ENCODE peak calls at places on chromosome 20, in nine cellular contexts. V is Peyer's patch, F is adipocyte, C is fibroblast of pulmonary artery, I is sigmoid colon, O is heart left ventricle, P is cardiac fibroblast, K is kidney, T is fibroblast of lung. Z is an unnamed sample.

GRCh38 chr20:36855241-36855657 is 20.7 kb upstream of the TLDC2 start:
- DNase-seq in F (no peak), K (no peak), I (no peak), O (no peak), P (no peak), T (no peak), C (no peak), V (no peak), Z (no peak)

GRCh38 chr20:47133809-47134456 is 222.6 kb downstream of the ZMYND8 start:
- DNase-seq in I (peak), K (no peak), P (peak), O (no peak), C (peak), V (no peak), T (peak), F (peak), Z (peak)

GRCh38 chr20:61738601-61739069 is 327.0 kb downstream of the TAF4 start:
- DNase-seq in V (no peak), C (no peak), P (no peak), O (no peak), I (no peak), T (no peak), F (no peak), K (peak), Z (no peak)

GRCh38 chr20:57787151-57787968 is 77.5 kb upstream of the PMEPA1 start:
- DNase-seq in P (no peak), V (no peak), O (no peak), K (no peak), I (peak), T (no peak), C (no peak), F (no peak), Z (no peak)

GRCh38 chr20:3430376-3431069 is 23.1 kb upstream of the DNAAF9 start:
- DNase-seq in K (no peak), I (no peak), C (no peak), P (no peak), F (no peak), O (no peak), T (peak), V (peak), Z (no peak)

GRCh38 chr20:2762578-2763131 is 37.8 kb downstream of the CPXM1 start:
- DNase-seq in P (no peak), F (no peak), C (no peak), K (no peak), T (no peak), I (no peak), V (no peak), O (no peak), Z (no peak)

GRCh38 chr20:10861086-10861485 is 187.3 kb upstream of the JAG1 start:
- DNase-seq in T (peak), I (no peak), K (no peak), P (peak), V (no peak), F (peak), C (peak), O (no peak), Z (peak)

GRCh38 chr20:4730782-4731181 is 9.1 kb downstream of the PRND start:
- DNase-seq in C (peak), O (no peak), K (no peak), F (peak), I (no peak), P (peak), V (no peak), T (no peak), Z (no peak)

GRCh38 chr20:36259177-36259835 is 23.0 kb downstream of the AAR2 start:
- DNase-seq in O (no peak), C (no peak), P (no peak), V (no peak), I (peak), K (no peak), T (no peak), F (no peak), Z (no peak)

GRCh38 chr20:50165687-50166554 is 12.4 kb upstream of the PEDS1 start:
- DNase-seq in C (peak), T (peak), V (peak), I (peak), K (peak), P (peak), F (peak), O (peak), Z (peak)

GRCh38 chr20:3932277-3933073 is 43.3 kb downstream of the PANK2 start:
- DNase-seq in K (no peak), P (peak), V (no peak), F (no peak), C (no peak), O (no peak), I (no peak), T (no peak), Z (peak)

GRCh38 chr20:47785321-47785899 is at the start of gene SULF2:
- DNase-seq in K (peak), O (peak), I (no peak), C (peak), F (peak), P (no peak), T (peak), V (peak), Z (no peak)

GRCh38 chr20:7601431-7601830 is 338.8 kb downstream of the HAO1 start:
- DNase-seq in P (no peak), F (no peak), V (no peak), C (no peak), O (no peak), T (no peak), I (no peak), K (no peak), Z (no peak)

GRCh38 chr20:8320306-8320705 is 188.2 kb downstream of the PLCB1 start:
- DNase-seq in V (no peak), C (no peak), O (no peak), K (no peak), I (no peak), P (no peak), T (no peak), F (no peak), Z (no peak)

GRCh38 chr20:3701061-3701998 is 11.1 kb downstream of the SIGLEC1 start:
- DNase-seq in V (no peak), I (no peak), K (peak), O (peak), P (no peak), C (no peak), F (no peak), T (no peak), Z (no peak)

DNA sequence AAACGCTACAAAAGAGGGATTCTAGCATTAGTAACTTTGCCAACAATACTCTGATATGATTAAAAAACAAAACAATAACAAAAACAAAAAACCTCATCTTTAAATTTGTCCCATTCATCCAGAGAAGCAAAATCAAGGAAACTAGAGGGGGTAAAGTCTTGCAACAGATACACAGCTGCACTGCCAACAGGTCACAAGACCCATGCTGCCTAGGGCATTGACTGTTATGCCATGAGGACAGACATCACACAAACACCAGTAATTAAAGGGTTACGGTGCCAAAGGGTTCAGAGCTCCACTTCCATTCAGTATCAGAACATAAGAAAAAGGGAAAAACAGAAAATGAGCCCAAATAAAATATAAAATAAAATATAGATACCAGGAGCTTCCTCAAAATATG is 1.6 kb downstream of the TBC1D20 start:
- DNase-seq in C (peak), K (no peak), F (peak), T (peak), P (peak), I (no peak), O (no peak), V (no peak), Z (peak)
- H3K4me3 ChIP-seq in C (peak), K (peak), F (peak), T (peak), P (peak), I (no peak), O (peak), V (peak), Z (peak)

GRCh38 chr20:21046413-21047070 is 59.6 kb downstream of the LINC00237 start:
- DNase-seq in V (no peak), I (no peak), O (no peak), K (no peak), F (no peak), P (no peak), T (no peak), C (no peak), Z (no peak)
- H3K4me3 ChIP-seq in V (no peak), I (no peak), O (no peak), K (no peak), F (no peak), P (no peak), T (no peak), C (no peak), Z (no peak)

DNA sequence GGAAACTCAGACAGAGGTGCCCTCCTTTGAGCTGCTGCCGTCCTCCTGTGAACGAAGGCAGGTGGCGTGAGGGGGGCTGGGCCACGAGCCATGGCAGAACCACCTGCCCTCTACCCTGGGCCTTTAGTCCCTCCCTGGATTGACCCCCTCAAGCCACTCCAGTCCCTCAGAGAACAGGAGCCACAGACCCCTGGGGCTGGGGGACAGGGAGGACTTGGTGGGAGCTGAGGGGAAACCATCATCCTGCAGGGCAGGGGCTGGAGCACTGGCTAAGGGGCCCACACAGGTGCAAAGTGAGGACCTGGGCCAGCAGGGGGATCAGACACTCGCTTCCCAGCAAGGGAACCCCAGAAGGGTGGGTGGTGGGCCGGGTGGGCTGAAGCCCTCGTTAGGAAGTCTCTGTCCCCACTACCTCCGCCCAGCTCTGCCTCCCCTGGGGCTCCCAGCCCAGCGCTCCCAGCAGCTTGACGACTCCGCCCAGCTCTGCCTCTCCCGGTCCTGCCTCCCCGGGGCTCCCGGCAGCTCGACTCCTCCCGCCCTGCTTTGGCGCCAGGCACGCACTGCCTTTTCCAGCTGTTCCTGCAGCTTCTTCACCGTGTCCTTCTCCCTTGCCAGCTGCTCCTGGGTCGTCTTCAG is 44.4 kb downstream of the DSTN start:
- DNase-seq in V (peak), F (peak), T (peak), O (peak), I (peak), C (peak), K (peak), P (peak), Z (peak)
- H3K4me3 ChIP-seq in V (no peak), F (no peak), T (no peak), O (no peak), I (no peak), C (no peak), K (no peak), P (no peak), Z (no peak)

GRCh38 chr20:17895641-17896246 is 72.8 kb downstream of the SNX5 start:
- DNase-seq in C (peak), V (peak), P (peak), F (peak), O (peak), T (peak), K (peak), I (peak), Z (peak)
- H3K4me3 ChIP-seq in C (peak), V (peak), P (peak), F (peak), O (peak), T (peak), K (no peak), I (peak), Z (peak)

GRCh38 chr20:24470031-24470781 is 777 bp downstream of the SYNDIG1 start:
- DNase-seq in K (peak), F (peak), V (no peak), T (peak), C (no peak), P (peak), I (peak), O (no peak), Z (no peak)
- H3K4me3 ChIP-seq in K (peak), F (peak), V (peak), T (no peak), C (no peak), P (no peak), I (peak), O (peak), Z (peak)

GRCh38 chr20:63316502-63316921 is 23.5 kb downstream of the COL20A1 start:
- DNase-seq in F (no peak), P (no peak), V (no peak), K (peak), C (no peak), I (peak), T (no peak), O (no peak), Z (no peak)
- H3K4me3 ChIP-seq in F (no peak), P (no peak), V (no peak), K (no peak), C (no peak), I (no peak), T (no peak), O (no peak), Z (no peak)

GRCh38 chr20:34220581-34220980 is 20.6 kb upstream of the ASIP start:
- DNase-seq in F (peak), C (peak), O (no peak), T (peak), P (peak), V (no peak), K (no peak), I (no peak), Z (peak)

GRCh38 chr20:34211591-34211990 is 29.6 kb upstream of the ASIP start:
- DNase-seq in I (no peak), O (no peak), F (no peak), V (no peak), C (no peak), K (no peak), T (no peak), P (no peak), Z (no peak)

GRCh38 chr20:34216382-34216742 is 24.9 kb upstream of the ASIP start:
- DNase-seq in T (no peak), P (peak), I (no peak), O (no peak), V (no peak), K (no peak), F (no peak), C (no peak), Z (no peak)

GRCh38 chr20:34213213-34213612 is 28.0 kb upstream of the ASIP start:
- DNase-seq in T (no peak), C (no peak), V (no peak), I (no peak), O (no peak), P (no peak), F (no peak), K (no peak), Z (no peak)

DNA sequence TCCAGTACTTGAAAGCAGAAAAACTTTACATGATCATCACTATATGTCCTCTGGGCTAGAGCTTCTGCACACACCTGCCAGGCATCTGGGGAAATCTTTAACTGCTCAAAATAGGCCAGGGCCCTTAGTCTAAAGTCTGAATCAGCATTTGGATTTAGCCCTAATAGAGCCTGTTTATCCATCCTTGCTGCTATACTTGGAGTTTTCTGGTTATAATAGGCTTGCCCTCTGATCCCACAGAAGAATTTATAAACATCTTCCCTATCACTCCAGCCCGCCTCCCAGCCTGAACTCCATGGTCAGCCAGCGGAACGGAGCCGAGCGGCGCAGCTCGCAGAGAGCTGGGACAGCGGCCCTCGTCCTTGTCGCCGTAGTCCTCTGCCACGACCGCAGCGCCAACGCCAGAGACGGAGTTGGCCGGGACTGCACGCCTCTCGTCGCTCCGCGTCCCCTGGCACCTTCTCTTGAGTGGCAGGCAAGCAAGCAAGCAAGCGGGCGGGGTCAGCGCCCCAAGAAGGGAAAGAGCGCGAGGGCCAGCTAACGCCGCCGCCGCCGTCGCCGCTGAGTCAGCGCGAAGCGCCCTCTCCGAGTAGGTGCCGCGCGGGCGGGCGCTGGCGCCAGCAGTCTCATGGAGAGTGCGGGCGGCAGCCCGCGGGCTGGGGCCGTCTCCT is 25.4 kb upstream of the ASIP start:
- DNase-seq in T (peak), V (peak), C (peak), K (peak), O (peak), P (peak), I (peak), F (peak), Z (peak)
- H3K4me3 ChIP-seq in T (peak), V (peak), C (peak), K (peak), O (peak), P (peak), I (peak), F (peak), Z (peak)

GRCh38 chr20:21391495-21392298 is 5.6 kb downstream of the NKX2-4 start:
- DNase-seq in P (no peak), I (no peak), V (no peak), K (peak), C (no peak), O (peak), T (no peak), F (no peak), Z (no peak)
- H3K4me3 ChIP-seq in P (no peak), I (no peak), V (no peak), K (no peak), C (no peak), O (no peak), T (no peak), F (peak), Z (no peak)

DNA sequence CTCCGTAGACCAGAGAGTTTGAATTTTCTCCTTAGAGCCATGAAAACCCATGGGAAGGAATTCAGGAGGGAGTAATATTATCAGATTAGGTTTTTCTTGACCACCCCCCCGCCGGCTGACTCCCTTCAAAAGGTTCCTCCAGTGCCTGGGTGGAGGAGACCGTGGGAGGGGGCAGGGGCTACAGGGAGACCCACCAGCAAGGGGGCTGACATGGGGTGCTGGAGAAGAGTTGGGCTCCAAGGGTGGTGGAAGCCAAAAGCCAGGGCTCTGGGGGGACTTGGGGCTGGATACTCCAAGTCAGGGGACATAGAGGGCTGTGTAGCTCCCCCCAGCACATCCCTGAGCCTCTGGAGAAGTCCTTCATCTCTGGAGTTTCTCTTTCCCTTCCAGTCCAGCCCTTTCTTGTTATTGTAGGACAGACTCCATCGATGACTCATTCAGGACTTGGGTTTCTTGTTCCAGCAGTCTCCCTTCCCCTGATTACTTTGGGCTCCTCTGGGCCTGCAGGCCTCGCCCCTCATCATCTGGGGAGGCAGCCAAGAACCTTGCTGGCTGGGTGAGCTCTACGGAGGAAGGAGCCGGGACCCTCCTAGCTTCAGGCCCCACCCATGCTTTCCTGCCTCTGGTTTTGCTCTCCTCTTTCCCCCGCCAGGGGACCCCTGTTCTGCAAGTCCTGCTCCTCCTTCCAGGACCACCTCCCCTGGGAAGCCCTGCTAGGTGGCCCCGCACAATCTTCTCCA is 10.5 kb upstream of the KIAA1755 start:
- DNase-seq in O (peak), F (peak), T (peak), V (peak), C (peak), I (peak), P (peak), K (peak), Z (peak)
- H3K4me3 ChIP-seq in O (no peak), F (peak), T (no peak), V (no peak), C (no peak), I (no peak), P (no peak), K (no peak), Z (no peak)

DNA sequence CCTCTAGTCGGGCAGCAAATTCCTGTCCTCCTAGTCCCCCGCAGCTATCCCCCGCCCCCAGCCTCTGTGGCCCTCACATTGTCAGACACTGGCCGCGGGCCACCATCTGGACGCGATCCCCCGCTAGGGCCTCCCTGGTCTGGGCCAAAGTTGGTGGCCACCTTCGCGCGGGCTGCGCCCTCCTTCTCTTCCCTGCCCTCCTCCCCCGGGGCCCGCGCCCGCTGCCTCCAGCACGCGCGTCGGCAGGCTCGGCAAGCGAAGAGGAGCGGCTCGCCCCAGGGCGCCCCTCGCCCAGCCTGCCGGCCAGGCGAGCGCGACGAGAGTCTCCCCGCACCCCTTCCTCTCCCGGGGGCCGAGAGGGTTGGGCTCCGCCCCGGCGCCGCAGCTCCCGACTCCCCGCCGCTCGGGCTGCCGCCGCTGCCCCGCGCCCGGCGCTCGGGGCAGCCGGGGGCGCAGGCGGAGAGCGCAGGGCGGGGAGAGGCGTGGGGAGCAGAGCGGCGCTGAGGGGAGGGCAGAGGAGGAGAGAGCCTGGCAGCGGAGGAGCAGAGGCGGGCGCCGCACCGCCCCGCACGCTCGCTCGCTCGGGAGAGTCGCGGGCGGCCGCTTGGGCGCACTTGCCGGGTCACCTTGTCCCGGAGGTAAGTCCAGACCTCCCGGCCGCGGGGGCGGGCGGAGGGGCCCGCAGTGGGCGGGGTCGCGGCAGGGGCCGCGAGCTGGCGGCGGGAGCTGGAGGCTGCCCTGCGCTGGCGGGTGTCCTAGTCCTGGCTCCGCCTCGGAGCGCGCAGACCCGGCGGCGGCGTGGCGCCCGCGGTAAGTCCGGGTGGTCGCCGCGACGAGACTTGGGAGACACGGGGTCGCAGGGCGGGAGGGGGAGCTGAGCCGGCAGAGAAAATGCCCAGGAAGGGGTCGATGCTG is at the start of gene SYNDIG1:
- DNase-seq in V (no peak), C (no peak), T (peak), I (peak), K (peak), P (no peak), F (peak), O (no peak), Z (peak)
- H3K4me3 ChIP-seq in V (peak), C (no peak), T (no peak), I (peak), K (peak), P (no peak), F (peak), O (peak), Z (peak)

Z was measured in AG10803.